ENCODE peak calls at places on chromosomes 4 and X, in five cellular contexts. W, T, H, N and A are unnamed samples.

GRCh38 chr4:156377036-156377700 is 423.5 kb upstream of the CTSO start:
- DNase-seq in H (no peak), N (no peak), T (no peak), W (peak; percentile 64), A (no peak)

GRCh38 chr4:86972997-86973396 is 38.2 kb downstream of the AFF1 start:
- DNase-seq in N (no peak), T (peak; percentile 54), H (no peak), W (no peak), A (no peak)

GRCh38 chrX:57417827-57418226 is 131.3 kb downstream of the FAAH2 start:
- DNase-seq in W (no peak), H (no peak), N (no peak), T (no peak), A (no peak)

GRCh38 chr4:79958511-79959264 is 114.3 kb downstream of the ANTXR2 start:
- DNase-seq in W (no peak), N (no peak), T (no peak), H (no peak), A (no peak)

GRCh38 chr4:179625391-179625790 is 2183.2 kb upstream of the AGA start:
- DNase-seq in T (no peak), W (peak; percentile 91), N (no peak), H (no peak), A (no peak)

GRCh38 chrX:149948001-149948400 is 9.7 kb upstream of the EOLA2 start:
- DNase-seq in T (no peak), H (no peak), W (no peak), N (no peak), A (no peak)

GRCh38 chrX:41984628-41985027 is 61.3 kb upstream of the CASK start:
- DNase-seq in N (no peak), T (no peak), H (no peak), W (no peak), A (no peak)

GRCh38 chrX:259692-260355 is 21.4 kb upstream of the PLCXD1 start:
- DNase-seq in H (no peak), W (no peak), T (peak; percentile 18), N (peak; percentile 8), A (no peak)

GRCh38 chrX:105483011-105483410 is 262.5 kb upstream of the TEX13A start:
- DNase-seq in H (no peak), T (no peak), W (peak; percentile 0), N (no peak), A (no peak)

GRCh38 chr4:79528241-79528706 is 120.2 kb upstream of the GK2 start:
- DNase-seq in H (no peak), N (no peak), W (no peak), T (no peak), A (no peak)

GRCh38 chr4:11900277-11900676 is 471.6 kb upstream of the HS3ST1 start:
- DNase-seq in T (no peak), H (no peak), W (no peak), N (no peak), A (no peak)

GRCh38 chr4:5462896-5463295 is 245.5 kb downstream of the EVC2 start:
- DNase-seq in N (no peak), T (no peak), W (no peak), H (no peak), A (no peak)

GRCh38 chr4:101039367-101039766 is 308.0 kb downstream of the PPP3CA start:
- DNase-seq in W (no peak), T (no peak), H (no peak), N (no peak), A (no peak)

GRCh38 chr4:156584100-156584499 is 387.5 kb downstream of the PDGFC start:
- DNase-seq in H (no peak), W (no peak), T (no peak), N (no peak), A (no peak)

GRCh38 chr4:7872264-7872771 is 67.3 kb downstream of the AFAP1 start:
- DNase-seq in N (no peak), T (peak; percentile 89), W (peak; percentile 98), H (no peak), A (no peak)

GRCh38 chr4:180363817-180364216 is 1879.4 kb upstream of the TENM3 start:
- DNase-seq in W (no peak), N (no peak), T (no peak), H (no peak), A (no peak)

GRCh38 chr4:95636061-95636460 is 87.3 kb upstream of the UNC5C start:
- DNase-seq in W (no peak), H (no peak), N (no peak), T (no peak), A (no peak)

GRCh38 chr4:123452585-123452984 is 56.0 kb downstream of the SPRY1 start:
- DNase-seq in H (peak; percentile 48), N (peak; percentile 30), T (peak; percentile 62), W (peak; percentile 98), A (no peak)

GRCh38 chr4:90727938-90728337 is 600.7 kb downstream of the CCSER1 start:
- DNase-seq in H (no peak), W (no peak), N (no peak), T (no peak), A (no peak)

GRCh38 chr4:60948008-60948407 is 252.1 kb upstream of the ADGRL3 start:
- DNase-seq in W (peak; percentile 26), T (no peak), N (no peak), H (no peak), A (no peak)